ENCODE peak calls at places on chromosomes 7 and 10, in seven cellular contexts. One of them, this sample, is unnamed.

GRCh38 chr7:112149734-112150133 is 56.5 kb downstream of the DOCK4 start:
- DNase-seq in fibroblast of lung: no peak
- DNase-seq in ovary: no peak
- DNase-seq in breast epithelium: no peak
- DNase-seq in fibroblast of mammary gland: no peak
- DNase-seq in CD8-positive, alpha-beta T cell: no peak
- DNase-seq in mammary epithelial cell: no peak
- DNase-seq in this sample: no peak

GRCh38 chr7:139825666-139826290 is 3.3 kb upstream of the TBXAS1 start:
- DNase-seq in CD8-positive, alpha-beta T cell: no peak
- DNase-seq in fibroblast of lung: peak
- DNase-seq in mammary epithelial cell: peak
- DNase-seq in fibroblast of mammary gland: peak
- DNase-seq in breast epithelium: no peak
- DNase-seq in ovary: no peak
- DNase-seq in this sample: peak

GRCh38 chr10:103660364-103661197 is 167.1 kb downstream of the NEURL1 start:
- DNase-seq in mammary epithelial cell: peak
- DNase-seq in CD8-positive, alpha-beta T cell: no peak
- DNase-seq in fibroblast of lung: peak
- DNase-seq in ovary: peak
- DNase-seq in breast epithelium: no peak
- DNase-seq in fibroblast of mammary gland: peak
- DNase-seq in this sample: no peak

GRCh38 chr10:132443998-132444876 is 47.2 kb downstream of the PWWP2B start:
- DNase-seq in fibroblast of lung: no peak
- DNase-seq in breast epithelium: no peak
- DNase-seq in ovary: peak
- DNase-seq in mammary epithelial cell: no peak
- DNase-seq in fibroblast of mammary gland: no peak
- DNase-seq in CD8-positive, alpha-beta T cell: no peak
- DNase-seq in this sample: no peak

GRCh38 chr10:31929260-31929985 is 792 bp upstream of the ARHGAP12 start:
- DNase-seq in ovary: peak
- DNase-seq in CD8-positive, alpha-beta T cell: no peak
- DNase-seq in breast epithelium: peak
- DNase-seq in mammary epithelial cell: peak
- DNase-seq in fibroblast of mammary gland: peak
- DNase-seq in fibroblast of lung: peak
- DNase-seq in this sample: no peak

GRCh38 chr7:450741-451140 is 68.9 kb downstream of the PDGFA start:
- DNase-seq in mammary epithelial cell: no peak
- DNase-seq in breast epithelium: no peak
- DNase-seq in CD8-positive, alpha-beta T cell: no peak
- DNase-seq in ovary: no peak
- DNase-seq in fibroblast of lung: no peak
- DNase-seq in fibroblast of mammary gland: no peak
- DNase-seq in this sample: no peak

GRCh38 chr10:76091821-76092394 is 660.5 kb downstream of the LRMDA start:
- DNase-seq in fibroblast of mammary gland: no peak
- DNase-seq in breast epithelium: no peak
- DNase-seq in ovary: no peak
- DNase-seq in mammary epithelial cell: no peak
- DNase-seq in CD8-positive, alpha-beta T cell: no peak
- DNase-seq in fibroblast of lung: no peak
- DNase-seq in this sample: no peak

GRCh38 chr10:33178026-33178755 is 156.3 kb downstream of the NRP1 start:
- DNase-seq in breast epithelium: no peak
- DNase-seq in fibroblast of mammary gland: no peak
- DNase-seq in mammary epithelial cell: no peak
- DNase-seq in ovary: no peak
- DNase-seq in CD8-positive, alpha-beta T cell: no peak
- DNase-seq in fibroblast of lung: no peak
- DNase-seq in this sample: no peak

GRCh38 chr10:24438800-24439199 is 229.9 kb downstream of the KIAA1217 start:
- DNase-seq in CD8-positive, alpha-beta T cell: no peak
- DNase-seq in breast epithelium: no peak
- DNase-seq in mammary epithelial cell: no peak
- DNase-seq in fibroblast of mammary gland: peak
- DNase-seq in fibroblast of lung: no peak
- DNase-seq in ovary: no peak
- DNase-seq in this sample: peak

GRCh38 chr10:109062371-109062770 is 860.9 kb downstream of the XPNPEP1 start:
- DNase-seq in mammary epithelial cell: peak
- DNase-seq in breast epithelium: no peak
- DNase-seq in ovary: no peak
- DNase-seq in fibroblast of lung: peak
- DNase-seq in CD8-positive, alpha-beta T cell: no peak
- DNase-seq in fibroblast of mammary gland: peak
- DNase-seq in this sample: peak

DNA sequence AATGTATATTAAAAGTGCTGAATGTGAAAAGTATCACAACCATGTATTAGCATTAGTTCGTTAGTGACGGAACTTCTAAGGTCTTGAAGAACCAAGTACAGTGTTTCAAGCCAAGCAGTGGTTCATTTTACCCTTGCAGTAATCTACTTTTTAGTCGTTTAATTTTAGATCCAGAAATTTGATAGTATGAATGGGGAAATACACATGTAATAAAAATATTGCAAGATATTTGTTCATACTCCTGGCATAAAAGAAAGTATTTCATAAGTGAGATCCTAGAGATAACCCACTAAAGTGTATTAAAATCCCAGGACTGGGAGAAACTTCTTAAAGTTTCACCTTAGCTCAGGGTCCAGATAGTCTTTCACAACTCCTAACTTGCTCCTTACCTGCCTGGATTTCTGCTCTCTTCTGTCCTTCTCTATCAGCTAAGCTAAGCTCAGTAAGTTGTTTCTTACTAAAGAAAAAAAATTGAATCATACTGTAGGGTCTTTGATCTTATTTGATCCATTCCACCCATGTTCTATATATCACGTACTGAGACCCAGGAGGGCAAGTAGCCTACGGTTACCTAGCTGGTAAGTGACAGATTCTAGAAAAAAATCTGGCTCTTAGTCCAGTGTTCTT is 1.5 kb downstream of the BCAP29 start:
- DNase-seq in mammary epithelial cell: no peak
- DNase-seq in fibroblast of mammary gland: no peak
- DNase-seq in CD8-positive, alpha-beta T cell: no peak
- DNase-seq in fibroblast of lung: peak
- DNase-seq in breast epithelium: no peak
- DNase-seq in ovary: no peak
- DNase-seq in this sample: no peak
- H3K4me3 ChIP-seq in mammary epithelial cell: peak
- H3K4me3 ChIP-seq in fibroblast of mammary gland: peak
- H3K4me3 ChIP-seq in CD8-positive, alpha-beta T cell: no peak
- H3K4me3 ChIP-seq in fibroblast of lung: peak
- H3K4me3 ChIP-seq in breast epithelium: peak
- H3K4me3 ChIP-seq in ovary: peak
- H3K4me3 ChIP-seq in this sample: peak

DNA sequence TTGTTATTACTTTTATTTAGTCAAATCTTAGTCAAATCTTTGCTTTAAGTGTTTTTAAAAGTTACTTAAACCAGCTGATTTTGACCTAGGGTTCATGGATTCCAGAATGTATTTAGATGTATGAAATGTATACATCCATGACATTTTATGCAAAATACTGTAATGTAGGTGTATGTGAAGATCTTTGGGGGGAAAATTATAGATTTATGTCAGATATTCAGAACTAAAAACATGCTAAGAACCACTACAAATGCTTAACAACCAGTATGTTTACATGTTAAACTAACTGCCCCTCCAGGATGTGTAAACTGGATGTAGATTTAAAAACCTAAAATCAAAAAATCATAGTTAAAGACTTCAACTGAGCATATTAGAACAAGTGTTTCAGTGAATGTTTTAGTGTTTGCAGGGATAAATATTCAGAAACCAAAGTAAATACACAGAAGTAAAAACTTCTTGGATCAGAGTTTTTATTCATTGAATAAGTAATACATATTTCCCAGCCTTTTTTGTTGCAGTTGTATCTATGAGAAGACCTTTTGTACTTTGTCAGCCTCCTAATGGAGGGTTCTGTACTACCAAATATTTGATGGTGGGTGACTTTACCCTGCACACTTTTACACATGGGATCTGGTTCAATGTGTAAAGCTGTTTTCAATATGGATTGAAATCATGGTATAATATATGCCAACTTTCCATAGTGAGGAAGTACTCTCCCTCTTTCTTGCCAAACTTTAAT is 3.9 kb downstream of the CPED1 start:
- DNase-seq in fibroblast of mammary gland: no peak
- DNase-seq in mammary epithelial cell: no peak
- DNase-seq in ovary: no peak
- DNase-seq in breast epithelium: no peak
- DNase-seq in fibroblast of lung: no peak
- DNase-seq in CD8-positive, alpha-beta T cell: no peak
- DNase-seq in this sample: no peak
- H3K4me3 ChIP-seq in fibroblast of mammary gland: peak
- H3K4me3 ChIP-seq in mammary epithelial cell: no peak
- H3K4me3 ChIP-seq in ovary: peak
- H3K4me3 ChIP-seq in breast epithelium: peak
- H3K4me3 ChIP-seq in fibroblast of lung: peak
- H3K4me3 ChIP-seq in CD8-positive, alpha-beta T cell: no peak
- H3K4me3 ChIP-seq in this sample: peak

GRCh38 chr10:84477370-84477769 is 149.0 kb downstream of the CCSER2 start:
- DNase-seq in mammary epithelial cell: no peak
- DNase-seq in ovary: no peak
- DNase-seq in fibroblast of lung: no peak
- DNase-seq in breast epithelium: no peak
- DNase-seq in CD8-positive, alpha-beta T cell: no peak
- DNase-seq in fibroblast of mammary gland: no peak
- DNase-seq in this sample: no peak

GRCh38 chr10:84478679-84479078 is 150.3 kb downstream of the CCSER2 start:
- DNase-seq in fibroblast of mammary gland: no peak
- DNase-seq in ovary: no peak
- DNase-seq in breast epithelium: no peak
- DNase-seq in CD8-positive, alpha-beta T cell: no peak
- DNase-seq in fibroblast of lung: no peak
- DNase-seq in mammary epithelial cell: no peak
- DNase-seq in this sample: no peak

DNA sequence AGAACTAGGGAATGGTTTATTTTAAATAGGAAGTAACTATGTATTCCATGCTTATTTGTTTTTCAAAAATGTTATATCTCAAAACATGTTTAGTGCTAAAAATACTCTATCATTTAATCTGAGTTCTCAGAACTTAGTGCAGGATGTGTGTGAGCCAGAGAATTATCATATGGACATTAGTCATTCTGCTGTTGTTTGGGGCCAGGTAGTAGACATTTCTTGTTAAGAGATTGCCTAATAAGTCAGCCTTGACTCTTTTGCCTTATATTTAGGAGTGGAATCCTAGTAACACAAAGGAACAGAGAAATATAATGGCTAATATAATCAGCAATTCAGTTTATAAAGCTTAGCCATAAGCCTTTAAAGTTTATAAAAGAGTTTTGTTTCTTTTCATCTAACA is 149.8 kb downstream of the CCSER2 start:
- DNase-seq in mammary epithelial cell: peak
- DNase-seq in fibroblast of lung: no peak
- DNase-seq in ovary: no peak
- DNase-seq in breast epithelium: no peak
- DNase-seq in fibroblast of mammary gland: peak
- DNase-seq in CD8-positive, alpha-beta T cell: no peak
- DNase-seq in this sample: peak
- H3K4me3 ChIP-seq in mammary epithelial cell: no peak
- H3K4me3 ChIP-seq in fibroblast of lung: no peak
- H3K4me3 ChIP-seq in ovary: no peak
- H3K4me3 ChIP-seq in breast epithelium: no peak
- H3K4me3 ChIP-seq in fibroblast of mammary gland: no peak
- H3K4me3 ChIP-seq in CD8-positive, alpha-beta T cell: no peak
- H3K4me3 ChIP-seq in this sample: no peak

GRCh38 chr10:79398642-79399041 is 46.8 kb downstream of the ZCCHC24 start:
- DNase-seq in CD8-positive, alpha-beta T cell: no peak
- DNase-seq in fibroblast of mammary gland: no peak
- DNase-seq in breast epithelium: no peak
- DNase-seq in mammary epithelial cell: no peak
- DNase-seq in ovary: no peak
- DNase-seq in fibroblast of lung: no peak
- DNase-seq in this sample: no peak
- H3K4me3 ChIP-seq in CD8-positive, alpha-beta T cell: no peak
- H3K4me3 ChIP-seq in fibroblast of mammary gland: no peak
- H3K4me3 ChIP-seq in breast epithelium: no peak
- H3K4me3 ChIP-seq in mammary epithelial cell: no peak
- H3K4me3 ChIP-seq in ovary: no peak
- H3K4me3 ChIP-seq in fibroblast of lung: no peak
- H3K4me3 ChIP-seq in this sample: no peak

DNA sequence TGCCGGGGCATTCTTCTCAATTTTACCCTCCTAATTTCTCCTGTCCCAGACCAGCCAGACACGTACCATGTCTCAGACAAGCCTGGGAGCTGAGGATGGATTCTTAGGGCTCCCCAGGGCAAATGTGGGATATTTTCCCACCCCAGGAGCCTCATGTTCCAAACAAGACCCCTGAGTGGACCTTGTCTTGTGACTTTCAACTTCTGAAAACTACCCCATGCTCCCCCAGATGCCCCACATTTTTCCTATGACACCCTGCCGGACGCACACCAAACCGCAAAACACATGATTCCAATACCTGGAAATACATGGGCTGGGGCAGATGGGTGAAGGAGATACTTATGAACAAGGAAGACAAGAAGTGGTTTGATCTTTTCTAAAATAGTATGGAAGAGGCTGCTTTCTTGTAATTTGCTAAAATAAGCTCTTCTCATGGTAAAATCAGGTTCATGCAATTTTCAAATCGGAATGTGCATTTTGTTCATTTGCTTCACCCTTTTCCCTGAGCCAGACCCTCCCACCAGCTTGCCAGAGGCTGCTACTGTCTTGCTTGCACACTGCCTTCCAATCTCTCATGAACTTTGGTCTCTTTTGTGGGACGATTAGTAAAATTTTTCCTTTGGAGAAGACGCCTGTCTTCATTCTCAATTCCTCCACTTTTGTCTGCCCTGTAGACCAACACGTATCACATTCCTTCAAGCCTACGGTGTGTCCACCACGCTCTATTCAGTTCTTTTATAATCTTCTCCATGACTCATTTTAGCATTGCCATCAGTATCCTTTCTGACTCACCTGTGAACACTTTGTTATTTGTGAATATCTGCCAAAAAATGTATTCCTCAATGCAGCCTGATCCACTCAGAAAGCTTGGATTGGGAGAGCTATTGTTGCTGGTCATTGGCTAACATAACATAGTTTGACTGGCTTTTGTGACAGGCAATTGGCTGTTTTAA is 1.1 kb downstream of the GIMAP5 start:
- DNase-seq in mammary epithelial cell: peak
- DNase-seq in fibroblast of lung: no peak
- DNase-seq in ovary: no peak
- DNase-seq in fibroblast of mammary gland: peak
- DNase-seq in CD8-positive, alpha-beta T cell: no peak
- DNase-seq in breast epithelium: no peak
- DNase-seq in this sample: no peak
- H3K4me3 ChIP-seq in mammary epithelial cell: no peak
- H3K4me3 ChIP-seq in fibroblast of lung: no peak
- H3K4me3 ChIP-seq in ovary: peak
- H3K4me3 ChIP-seq in fibroblast of mammary gland: no peak
- H3K4me3 ChIP-seq in CD8-positive, alpha-beta T cell: peak
- H3K4me3 ChIP-seq in breast epithelium: peak
- H3K4me3 ChIP-seq in this sample: no peak

This sample was measured in foreskin fibroblast.